ENCODE peak calls at places on chromosomes 4 and X, in eight cellular contexts. One of them, this sample, is unnamed. For H3K27me3, the result is how much of the 10 kb centered on the place peaks cover.

GRCh38 chrX:9340619-9341304 is 124.1 kb upstream of the TBL1X start:
- DNase-seq in hepatocyte: peak
- DNase-seq in mesenchymal stem cell: peak
- DNase-seq in neural progenitor cell: peak
- DNase-seq in ovary: peak
- DNase-seq in SJSA1: no peak
- DNase-seq in WERI-Rb-1: no peak
- DNase-seq in GM23338: peak
- DNase-seq in this sample: peak

GRCh38 chr4:105389167-105389566 is 84.7 kb downstream of the PPA2 start:
- DNase-seq in hepatocyte: no peak
- DNase-seq in mesenchymal stem cell: no peak
- DNase-seq in neural progenitor cell: no peak
- DNase-seq in ovary: no peak
- DNase-seq in SJSA1: no peak
- DNase-seq in WERI-Rb-1: no peak
- DNase-seq in GM23338: no peak
- DNase-seq in this sample: no peak

GRCh38 chr4:150581611-150582010 is 340 bp upstream of the MAB21L2 start:
- DNase-seq in hepatocyte: peak
- DNase-seq in mesenchymal stem cell: peak
- DNase-seq in neural progenitor cell: peak
- DNase-seq in ovary: no peak
- DNase-seq in SJSA1: peak
- DNase-seq in WERI-Rb-1: no peak
- DNase-seq in GM23338: peak
- DNase-seq in this sample: peak

GRCh38 chr4:173498771-173499170 is 31.3 kb downstream of the HAND2 start:
- DNase-seq in hepatocyte: no peak
- DNase-seq in mesenchymal stem cell: no peak
- DNase-seq in neural progenitor cell: no peak
- DNase-seq in ovary: no peak
- DNase-seq in SJSA1: no peak
- DNase-seq in WERI-Rb-1: no peak
- DNase-seq in GM23338: no peak
- DNase-seq in this sample: no peak

GRCh38 chrX:49249616-49250015 is 14.3 kb downstream of the CCDC22 start:
- DNase-seq in hepatocyte: no peak
- DNase-seq in mesenchymal stem cell: no peak
- DNase-seq in neural progenitor cell: no peak
- DNase-seq in ovary: no peak
- DNase-seq in SJSA1: no peak
- DNase-seq in WERI-Rb-1: no peak
- DNase-seq in GM23338: no peak
- DNase-seq in this sample: no peak

GRCh38 chr4:84238247-84239090 is 260.6 kb downstream of the NKX6-1 start:
- DNase-seq in hepatocyte: no peak
- DNase-seq in mesenchymal stem cell: no peak
- DNase-seq in neural progenitor cell: no peak
- DNase-seq in ovary: no peak
- DNase-seq in SJSA1: no peak
- DNase-seq in WERI-Rb-1: no peak
- DNase-seq in GM23338: no peak
- DNase-seq in this sample: no peak

GRCh38 chr4:78360466-78360865 is 191.1 kb upstream of the ANXA3 start:
- DNase-seq in hepatocyte: no peak
- DNase-seq in mesenchymal stem cell: no peak
- DNase-seq in neural progenitor cell: no peak
- DNase-seq in ovary: no peak
- DNase-seq in SJSA1: no peak
- DNase-seq in WERI-Rb-1: no peak
- DNase-seq in GM23338: peak
- DNase-seq in this sample: no peak

GRCh38 chr4:26256016-26256415 is 64.8 kb upstream of the RBPJ start:
- DNase-seq in hepatocyte: no peak
- DNase-seq in mesenchymal stem cell: no peak
- DNase-seq in neural progenitor cell: no peak
- DNase-seq in ovary: no peak
- DNase-seq in SJSA1: no peak
- DNase-seq in WERI-Rb-1: no peak
- DNase-seq in GM23338: no peak
- DNase-seq in this sample: no peak

GRCh38 chrX:66914082-66914481 is 275.2 kb upstream of the EDA2R start:
- DNase-seq in hepatocyte: peak
- DNase-seq in mesenchymal stem cell: no peak
- DNase-seq in neural progenitor cell: peak
- DNase-seq in ovary: no peak
- DNase-seq in SJSA1: no peak
- DNase-seq in WERI-Rb-1: no peak
- DNase-seq in GM23338: peak
- DNase-seq in this sample: no peak

GRCh38 chr4:145289403-145290076 is 109.2 kb upstream of the OTUD4 start:
- DNase-seq in hepatocyte: no peak
- DNase-seq in mesenchymal stem cell: peak
- DNase-seq in neural progenitor cell: no peak
- DNase-seq in ovary: no peak
- DNase-seq in SJSA1: no peak
- DNase-seq in WERI-Rb-1: no peak
- DNase-seq in GM23338: no peak
- DNase-seq in this sample: no peak

GRCh38 chrX:9091253-9091652 is 57.3 kb upstream of the FAM9B start:
- DNase-seq in hepatocyte: no peak
- DNase-seq in mesenchymal stem cell: no peak
- DNase-seq in neural progenitor cell: no peak
- DNase-seq in ovary: no peak
- DNase-seq in SJSA1: no peak
- DNase-seq in WERI-Rb-1: no peak
- DNase-seq in GM23338: no peak
- DNase-seq in this sample: no peak

GRCh38 chr4:132180020-132180427 is 969.1 kb upstream of the PCDH10 start:
- DNase-seq in hepatocyte: no peak
- DNase-seq in mesenchymal stem cell: peak
- DNase-seq in neural progenitor cell: no peak
- DNase-seq in ovary: no peak
- DNase-seq in SJSA1: peak
- DNase-seq in WERI-Rb-1: no peak
- DNase-seq in GM23338: no peak
- DNase-seq in this sample: no peak

GRCh38 chr4:150664935-150665334 is 83.0 kb downstream of the MAB21L2 start:
- DNase-seq in hepatocyte: no peak
- DNase-seq in mesenchymal stem cell: peak
- DNase-seq in neural progenitor cell: no peak
- DNase-seq in ovary: no peak
- DNase-seq in SJSA1: no peak
- DNase-seq in WERI-Rb-1: no peak
- DNase-seq in GM23338: no peak
- DNase-seq in this sample: peak

GRCh38 chr4:4859010-4859798 is at the start of gene MSX1:
- DNase-seq in hepatocyte: peak
- DNase-seq in mesenchymal stem cell: peak
- DNase-seq in neural progenitor cell: peak
- DNase-seq in ovary: peak
- DNase-seq in SJSA1: peak
- DNase-seq in WERI-Rb-1: peak
- DNase-seq in GM23338: peak
- DNase-seq in this sample: peak

GRCh38 chrX:3143043-3143799 is 102.0 kb downstream of the ARSF start:
- DNase-seq in hepatocyte: no peak
- DNase-seq in mesenchymal stem cell: no peak
- DNase-seq in neural progenitor cell: no peak
- DNase-seq in ovary: no peak
- DNase-seq in SJSA1: no peak
- DNase-seq in WERI-Rb-1: no peak
- DNase-seq in GM23338: no peak
- DNase-seq in this sample: no peak

GRCh38 chr4:21469438-21470032 is 479.0 kb downstream of the KCNIP4 start:
- DNase-seq in hepatocyte: peak
- DNase-seq in mesenchymal stem cell: peak
- DNase-seq in neural progenitor cell: peak
- DNase-seq in ovary: no peak
- DNase-seq in SJSA1: no peak
- DNase-seq in WERI-Rb-1: no peak
- DNase-seq in GM23338: peak
- DNase-seq in this sample: peak

GRCh38 chrX:97876697-97877407 is 993.1 kb downstream of the RPA4 start:
- DNase-seq in hepatocyte: no peak
- DNase-seq in mesenchymal stem cell: no peak
- DNase-seq in neural progenitor cell: no peak
- DNase-seq in ovary: no peak
- DNase-seq in SJSA1: no peak
- DNase-seq in WERI-Rb-1: no peak
- DNase-seq in GM23338: no peak
- DNase-seq in this sample: no peak

GRCh38 chrX:97882306-97882705 is 998.6 kb downstream of the RPA4 start:
- DNase-seq in hepatocyte: peak
- DNase-seq in mesenchymal stem cell: no peak
- DNase-seq in neural progenitor cell: no peak
- DNase-seq in ovary: no peak
- DNase-seq in SJSA1: no peak
- DNase-seq in WERI-Rb-1: no peak
- DNase-seq in GM23338: no peak
- DNase-seq in this sample: no peak
- H3K27me3 ChIP-seq in hepatocyte: under half
- H3K27me3 ChIP-seq in mesenchymal stem cell: under half
- H3K27me3 ChIP-seq in neural progenitor cell: under half
- H3K27me3 ChIP-seq in ovary: under half
- H3K27me3 ChIP-seq in SJSA1: under half
- H3K27me3 ChIP-seq in WERI-Rb-1: under half
- H3K27me3 ChIP-seq in GM23338: under half
- H3K27me3 ChIP-seq in this sample: under half

DNA sequence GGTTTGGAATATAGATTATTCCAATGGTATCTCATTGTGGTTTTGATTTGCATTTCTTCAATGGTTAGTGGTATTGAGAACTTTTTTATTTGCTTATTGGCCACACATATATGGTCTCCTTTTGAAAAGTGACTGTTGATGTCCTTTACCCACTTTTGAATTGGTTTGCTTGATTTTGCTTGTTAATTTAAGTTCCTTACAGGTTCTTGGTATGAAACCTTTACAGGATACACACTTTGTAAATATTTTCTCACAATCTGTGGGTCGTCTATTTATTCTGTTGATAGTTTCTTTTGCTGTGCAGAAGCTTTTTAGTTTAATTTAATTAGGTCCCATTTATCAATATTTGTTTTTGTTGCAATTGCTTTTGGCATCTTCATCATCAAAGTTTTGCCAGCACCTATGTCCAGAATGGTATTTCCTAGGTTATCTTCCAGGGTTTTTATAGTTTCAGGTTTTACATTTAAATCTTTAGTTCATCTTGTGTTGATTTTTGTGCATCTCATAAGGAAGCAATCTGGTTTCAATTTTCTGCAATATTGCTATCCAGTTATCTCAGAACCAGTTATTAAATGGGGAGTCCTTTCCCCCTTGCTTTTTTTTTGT is 475.7 kb upstream of the PABPC4L start:
- DNase-seq in hepatocyte: no peak
- DNase-seq in mesenchymal stem cell: no peak
- DNase-seq in neural progenitor cell: no peak
- DNase-seq in ovary: no peak
- DNase-seq in SJSA1: no peak
- DNase-seq in WERI-Rb-1: no peak
- DNase-seq in GM23338: no peak
- DNase-seq in this sample: no peak
- H3K27ac ChIP-seq in hepatocyte: no peak
- H3K27ac ChIP-seq in mesenchymal stem cell: no peak
- H3K27ac ChIP-seq in neural progenitor cell: no peak
- H3K27ac ChIP-seq in ovary: no peak
- H3K27ac ChIP-seq in SJSA1: no peak
- H3K27ac ChIP-seq in WERI-Rb-1: no peak
- H3K27ac ChIP-seq in GM23338: peak
- H3K27ac ChIP-seq in this sample: no peak

GRCh38 chr4:190018201-190018920 is 8.7 kb downstream of the FRG2 start:
- DNase-seq in hepatocyte: no peak
- DNase-seq in mesenchymal stem cell: no peak
- DNase-seq in neural progenitor cell: no peak
- DNase-seq in ovary: no peak
- DNase-seq in SJSA1: no peak
- DNase-seq in WERI-Rb-1: no peak
- DNase-seq in GM23338: peak
- DNase-seq in this sample: no peak
- H3K27me3 ChIP-seq in hepatocyte: under half
- H3K27me3 ChIP-seq in mesenchymal stem cell: half or more
- H3K27me3 ChIP-seq in neural progenitor cell: half or more
- H3K27me3 ChIP-seq in ovary: under half
- H3K27me3 ChIP-seq in SJSA1: under half
- H3K27me3 ChIP-seq in WERI-Rb-1: half or more
- H3K27me3 ChIP-seq in GM23338: half or more
- H3K27me3 ChIP-seq in this sample: under half

GRCh38 chr4:158776106-158776505 is 7.3 kb downstream of the FNIP2 start:
- DNase-seq in hepatocyte: no peak
- DNase-seq in mesenchymal stem cell: no peak
- DNase-seq in neural progenitor cell: no peak
- DNase-seq in ovary: no peak
- DNase-seq in SJSA1: no peak
- DNase-seq in WERI-Rb-1: no peak
- DNase-seq in GM23338: peak
- DNase-seq in this sample: no peak
- H3K27ac ChIP-seq in hepatocyte: no peak
- H3K27ac ChIP-seq in mesenchymal stem cell: no peak
- H3K27ac ChIP-seq in neural progenitor cell: no peak
- H3K27ac ChIP-seq in ovary: no peak
- H3K27ac ChIP-seq in SJSA1: no peak
- H3K27ac ChIP-seq in WERI-Rb-1: no peak
- H3K27ac ChIP-seq in GM23338: no peak
- H3K27ac ChIP-seq in this sample: no peak

DNA sequence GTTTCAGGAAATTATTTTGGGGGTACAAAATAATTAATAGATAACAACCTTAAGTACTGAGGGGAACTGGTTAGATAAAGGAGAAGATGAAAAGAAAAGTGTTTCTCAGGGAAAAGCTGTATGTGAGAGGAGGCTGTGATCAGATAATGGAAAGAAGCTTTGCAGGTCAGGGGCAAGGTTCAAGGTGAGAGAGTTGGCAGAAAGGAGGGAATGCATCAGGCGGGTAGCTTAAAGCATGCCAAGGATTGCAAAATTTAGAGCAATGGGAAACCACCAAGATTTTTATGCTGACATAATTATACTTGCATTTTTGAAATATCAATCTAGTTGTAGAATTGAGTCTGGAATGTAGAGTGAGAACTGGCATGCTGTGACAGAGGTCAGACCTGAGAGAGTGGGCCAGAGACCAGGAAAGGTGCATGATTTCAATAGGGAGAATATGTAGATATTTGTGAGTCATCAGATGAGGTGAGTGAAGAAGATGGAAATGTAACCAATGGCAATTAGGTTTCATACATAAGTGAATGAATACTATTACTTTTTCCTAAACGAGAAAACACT is 508.7 kb downstream of the TRIML1 start:
- DNase-seq in hepatocyte: no peak
- DNase-seq in mesenchymal stem cell: no peak
- DNase-seq in neural progenitor cell: no peak
- DNase-seq in ovary: no peak
- DNase-seq in SJSA1: no peak
- DNase-seq in WERI-Rb-1: no peak
- DNase-seq in GM23338: no peak
- DNase-seq in this sample: no peak
- H3K27me3 ChIP-seq in hepatocyte: under half
- H3K27me3 ChIP-seq in mesenchymal stem cell: under half
- H3K27me3 ChIP-seq in neural progenitor cell: under half
- H3K27me3 ChIP-seq in ovary: under half
- H3K27me3 ChIP-seq in SJSA1: under half
- H3K27me3 ChIP-seq in WERI-Rb-1: half or more
- H3K27me3 ChIP-seq in GM23338: under half
- H3K27me3 ChIP-seq in this sample: under half